ENCODE peak calls at places on chromosome X, in ten cellular contexts. C is uterus; M is heart left ventricle; Z is fibroblast of pulmonary artery; S is A549; K is IMR-90; X is activated CD8-positive, alpha-beta T cell treated with anti-CD3 and anti-CD28 coated beads for 36 hours; F is GM10248; W is ovary; T is GM13977. P is an unnamed sample.

GRCh38 chrX:40887476-40887875 is 152.1 kb upstream of the MED14 start:
- DNase-seq in C (no peak), M (no peak), Z (no peak), S (no peak), K (peak), X (no peak), F (no peak), W (no peak), T (no peak), P (no peak)

GRCh38 chrX:85109235-85109634 is 105.6 kb downstream of the APOOL start:
- DNase-seq in C (no peak), M (no peak), Z (peak), S (peak), K (no peak), X (peak), F (peak), W (no peak), T (peak), P (peak)

GRCh38 chrX:135923353-135923752 is 29.8 kb downstream of the SAGE1 start:
- DNase-seq in C (no peak), M (no peak), Z (no peak), S (peak), K (no peak), X (no peak), F (no peak), W (no peak), T (no peak), P (no peak)

GRCh38 chrX:26203556-26203955 is 11.3 kb downstream of the MAGEB6 start:
- DNase-seq in C (no peak), M (no peak), Z (no peak), S (no peak), K (no peak), X (no peak), F (no peak), W (no peak), T (no peak), P (no peak)

GRCh38 chrX:130575831-130576404 is 174.1 kb downstream of the RBMX2 start:
- DNase-seq in C (peak), M (peak), Z (peak), S (peak), K (peak), X (peak), F (peak), W (peak), T (peak), P (peak)

GRCh38 chrX:49228185-49228584 is 5.0 kb downstream of the CACNA1F start:
- DNase-seq in C (no peak), M (no peak), Z (no peak), S (no peak), K (no peak), X (no peak), F (no peak), W (no peak), T (no peak), P (no peak)

GRCh38 chrX:132090370-132091152 is 37.3 kb downstream of the FRMD7 start:
- DNase-seq in C (no peak), M (no peak), Z (no peak), S (no peak), K (no peak), X (peak), F (no peak), W (no peak), T (no peak), P (no peak)

GRCh38 chrX:26915064-26915463 is 548.1 kb downstream of the PPP4R3C start:
- DNase-seq in C (no peak), M (no peak), Z (no peak), S (no peak), K (no peak), X (no peak), F (no peak), W (no peak), T (no peak), P (no peak)

DNA sequence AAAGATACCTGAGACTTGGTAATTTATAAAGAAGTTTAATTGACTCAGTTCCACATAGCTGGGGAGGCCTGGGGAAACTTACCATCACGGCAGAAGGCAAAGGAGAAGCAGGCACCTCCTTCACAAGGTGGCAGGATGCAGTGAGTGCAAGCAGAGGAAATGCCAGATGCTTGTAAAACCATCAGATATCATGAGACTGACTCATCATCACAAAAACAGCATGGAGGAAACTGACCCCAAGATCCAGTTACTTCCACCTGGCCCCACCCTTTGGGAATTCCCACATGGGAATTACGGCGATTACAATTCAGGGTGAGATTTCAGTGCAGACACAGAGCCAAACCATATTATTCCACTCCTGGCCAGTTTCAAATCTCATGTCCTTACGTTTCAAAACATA is 514.7 kb upstream of the SPANXN1 start:
- DNase-seq in C (no peak), M (no peak), Z (no peak), S (no peak), K (no peak), X (no peak), F (no peak), W (no peak), T (no peak), P (no peak)
- TF ChIP-seq CTCF in C (no peak), M (no peak), Z (no peak), S (no peak), K (no peak), X (no peak), F (no peak), W (no peak), T (no peak), P (no peak)

DNA sequence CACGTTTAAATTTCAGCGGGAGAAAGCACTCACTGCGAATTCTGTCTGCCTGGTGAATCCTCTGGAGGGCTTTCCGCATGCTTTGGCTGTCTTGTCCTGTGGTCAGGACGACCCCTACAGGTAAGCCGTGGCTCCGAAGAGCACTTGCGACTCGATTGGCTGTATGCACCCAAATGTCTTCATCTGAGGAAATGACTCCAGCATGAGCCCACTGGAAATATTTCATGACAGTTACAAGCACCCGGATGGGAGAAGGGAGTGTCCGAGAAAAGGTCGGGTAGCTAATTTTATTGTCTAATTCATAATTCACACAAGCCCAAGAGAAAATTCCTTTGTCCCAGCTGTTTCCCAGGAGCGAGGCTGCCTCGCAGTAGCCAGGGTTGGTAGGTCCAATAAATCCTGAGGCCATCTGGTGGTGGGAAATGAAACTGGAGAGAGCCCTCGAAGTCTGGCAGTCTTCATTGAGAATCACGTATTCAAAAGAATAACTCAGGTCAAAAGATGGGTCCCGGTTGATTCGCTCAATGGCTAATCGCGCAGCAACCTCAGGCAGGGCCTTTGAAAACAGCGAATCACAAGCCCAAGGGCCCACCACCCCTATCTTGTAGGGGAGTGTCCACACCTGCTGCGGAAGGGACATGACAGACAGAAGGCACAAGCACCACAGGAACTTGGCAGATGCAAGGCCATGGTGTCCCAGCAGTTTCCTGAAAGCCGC is 6.6 kb downstream of the GUCY2F start:
- DNase-seq in C (peak), M (peak), Z (peak), S (peak), K (peak), X (peak), F (no peak), W (peak), T (no peak), P (peak)
- TF ChIP-seq CTCF in C (peak), M (peak), Z (peak), S (peak), K (peak), X (peak), F (no peak), W (peak), T (peak), P (peak)

GRCh38 chrX:39577976-39578962 is 519.5 kb downstream of the BCOR start:
- DNase-seq in C (no peak), M (peak), Z (peak), S (no peak), K (no peak), X (peak), F (peak), W (peak), T (peak), P (no peak)
- TF ChIP-seq CTCF in C (no peak), M (no peak), Z (no peak), S (no peak), K (no peak), X (no peak), F (no peak), W (no peak), T (no peak), P (no peak)

DNA sequence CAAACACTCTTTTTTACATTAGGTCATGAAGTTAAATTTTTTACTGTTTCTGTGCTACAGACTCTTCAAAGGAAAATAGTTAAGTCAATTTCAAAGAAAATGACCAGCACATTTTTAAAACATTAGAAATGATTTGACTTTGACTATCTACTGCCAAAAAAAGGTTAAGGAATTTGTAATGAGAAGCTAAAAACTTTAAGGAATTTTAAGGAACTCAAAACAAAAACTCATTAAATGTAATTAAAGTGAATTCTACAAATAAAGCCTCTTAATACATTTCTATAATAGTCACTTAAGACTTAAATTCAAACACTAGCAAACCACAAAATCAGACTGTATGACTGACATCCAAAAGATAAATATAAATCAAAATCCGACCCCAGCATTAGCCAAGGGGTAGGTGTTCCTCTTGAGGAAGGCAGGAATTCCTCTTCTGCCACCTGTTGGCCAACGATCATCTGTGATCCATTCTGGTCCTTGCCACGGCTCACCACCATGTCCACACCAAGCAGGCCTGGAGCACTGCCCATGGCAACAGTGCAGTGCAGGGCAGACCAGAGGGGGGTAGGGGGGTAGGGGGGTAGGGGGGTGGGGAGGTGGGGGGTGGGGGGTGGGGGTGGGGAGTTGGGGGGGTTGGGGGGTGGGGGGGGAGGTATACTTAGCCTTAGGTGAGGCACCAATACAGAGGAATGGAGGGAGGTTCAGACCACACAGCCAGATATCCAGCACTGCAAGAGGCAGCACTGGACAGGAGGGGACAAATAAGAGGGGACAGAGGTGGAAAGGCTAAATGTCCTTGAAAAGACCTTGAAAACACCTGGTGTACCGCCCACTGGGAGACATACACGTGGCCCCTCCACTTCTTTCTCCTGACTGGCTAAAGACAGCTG is 287.4 kb downstream of the CHIC1 start:
- DNase-seq in C (peak), M (no peak), Z (peak), S (peak), K (peak), X (peak), F (peak), W (peak), T (peak), P (no peak)
- TF ChIP-seq CTCF in C (no peak), M (no peak), Z (peak), S (peak), K (peak), X (no peak), F (no peak), W (no peak), T (peak), P (no peak)

GRCh38 chrX:153459976-153460375 is 10.4 kb downstream of the HAUS7 start:
- DNase-seq in C (no peak), M (no peak), Z (peak), S (no peak), K (peak), X (no peak), F (no peak), W (no peak), T (no peak), P (no peak)
- TF ChIP-seq CTCF in C (no peak), M (no peak), Z (no peak), S (no peak), K (no peak), X (no peak), F (no peak), W (no peak), T (no peak), P (no peak)

GRCh38 chrX:78886550-78886949 is 58.6 kb upstream of the P2RY10 start:
- DNase-seq in C (no peak), M (no peak), Z (peak), S (peak), K (no peak), X (no peak), F (peak), W (no peak), T (peak), P (no peak)
- TF ChIP-seq CTCF in C (peak), M (peak), Z (peak), S (peak), K (peak), X (peak), F (peak), W (no peak), T (peak), P (no peak)

GRCh38 chrX:118325453-118325852 is 20.5 kb upstream of the WDR44 start:
- DNase-seq in C (no peak), M (no peak), Z (peak), S (peak), K (no peak), X (no peak), F (peak), W (no peak), T (no peak), P (no peak)
- TF ChIP-seq CTCF in C (no peak), M (peak), Z (peak), S (peak), K (peak), X (no peak), F (peak), W (no peak), T (peak), P (no peak)

GRCh38 chrX:70552174-70552704 is 107.6 kb downstream of the DLG3 start:
- DNase-seq in C (no peak), M (no peak), Z (peak), S (no peak), K (no peak), X (no peak), F (no peak), W (no peak), T (no peak), P (no peak)

GRCh38 chrX:70553516-70553915 is 108.9 kb downstream of the DLG3 start:
- DNase-seq in C (no peak), M (no peak), Z (no peak), S (no peak), K (no peak), X (no peak), F (no peak), W (no peak), T (no peak), P (no peak)

GRCh38 chrX:70554948-70555347 is 110.3 kb downstream of the DLG3 start:
- DNase-seq in C (no peak), M (no peak), Z (no peak), S (no peak), K (no peak), X (no peak), F (no peak), W (no peak), T (no peak), P (no peak)

GRCh38 chrX:70554523-70554922 is 109.9 kb downstream of the DLG3 start:
- DNase-seq in C (no peak), M (no peak), Z (peak), S (no peak), K (peak), X (no peak), F (no peak), W (no peak), T (no peak), P (no peak)

DNA sequence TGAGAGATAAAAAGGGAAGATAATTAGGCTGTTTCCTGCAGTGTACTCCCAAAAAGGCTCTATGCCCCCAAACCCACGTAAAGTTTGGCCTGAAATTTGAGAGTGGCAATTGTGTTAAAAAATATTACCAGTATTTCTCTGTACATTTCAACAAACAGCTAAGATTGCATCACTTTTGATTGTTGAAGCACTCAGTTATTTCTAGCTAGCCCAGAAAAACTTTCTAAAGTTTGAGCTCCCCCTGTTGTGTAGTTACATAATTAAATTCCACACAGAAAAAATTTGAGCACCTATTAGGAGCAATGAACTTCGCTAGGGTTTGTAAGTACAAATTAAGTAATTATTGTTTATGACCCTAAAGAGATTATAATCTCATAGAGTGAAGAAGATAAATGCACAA is 109.4 kb downstream of the DLG3 start:
- DNase-seq in C (no peak), M (no peak), Z (peak), S (peak), K (peak), X (no peak), F (no peak), W (no peak), T (no peak), P (no peak)
- TF ChIP-seq CTCF in C (peak), M (peak), Z (peak), S (peak), K (peak), X (peak), F (no peak), W (no peak), T (peak), P (no peak)

GRCh38 chrX:80550722-80551121 is 130.5 kb downstream of the TENT5D start:
- DNase-seq in C (no peak), M (no peak), Z (no peak), S (peak), K (no peak), X (no peak), F (no peak), W (no peak), T (no peak), P (no peak)
- TF ChIP-seq CTCF in C (no peak), M (no peak), Z (no peak), S (no peak), K (no peak), X (no peak), F (no peak), W (no peak), T (peak), P (no peak)